ENCODE peak calls at places on chromosomes 11 and 22, in nine cellular contexts. K is PC-9, C is PC-3, E is RWPE2, O is endodermal cell, D is A549, Z is mammary epithelial cell, I is H9, W is H1. A is an unnamed sample.
A peak's percentile ranks its signal among the peaks of the same experiment; 100 is the strongest.

GRCh38 chr11:132058211-132058772 is 687.9 kb downstream of the NTM start:
- DNase-seq in C (no peak), I (no peak), W (no peak), O (peak; percentile 66), E (no peak), Z (no peak), D (no peak), K (no peak), A (no peak)

GRCh38 chr11:69598147-69598546 is 42.8 kb upstream of the CCND1 start:
- DNase-seq in K (peak; percentile 43), C (peak; percentile 37), W (peak; percentile 43), O (peak; percentile 54), D (no peak), Z (no peak), E (peak; percentile 46), I (no peak), A (no peak)

GRCh38 chr11:96328395-96329010 is 14.5 kb downstream of the MAML2 start:
- DNase-seq in D (no peak), E (no peak), I (no peak), C (peak; percentile 34), Z (peak; percentile 75), O (no peak), K (no peak), W (no peak), A (no peak)

GRCh38 chr11:69836401-69836800 is 17.2 kb upstream of the FGF3 start:
- DNase-seq in E (no peak), Z (no peak), C (no peak), O (peak; percentile 21), D (no peak), K (no peak), W (no peak), I (no peak), A (no peak)

GRCh38 chr11:95325777-95326258 is 94.8 kb upstream of the SESN3 start:
- DNase-seq in D (no peak), W (no peak), I (no peak), Z (no peak), O (no peak), K (no peak), C (no peak), E (no peak), A (no peak)

GRCh38 chr11:121225402-121225801 is 67.2 kb upstream of the SC5D start:
- DNase-seq in Z (no peak), O (no peak), C (no peak), I (no peak), K (no peak), E (no peak), D (no peak), W (no peak), A (no peak)

GRCh38 chr11:72631806-72632731 is 42.2 kb downstream of the PDE2A start:
- DNase-seq in E (no peak), I (no peak), C (peak; percentile 22), D (no peak), Z (no peak), O (no peak), K (no peak), W (no peak), A (no peak)

GRCh38 chr11:1484061-1484671 is 2.4 kb downstream of the MOB2 start:
- DNase-seq in I (no peak), E (no peak), O (no peak), C (no peak), D (no peak), K (no peak), Z (no peak), W (no peak), A (no peak)

GRCh38 chr11:10302294-10302743 is 2.6 kb upstream of the ADM start:
- DNase-seq in Z (no peak), W (no peak), O (peak; percentile 64), E (no peak), C (peak; percentile 36), K (peak; percentile 56), I (no peak), D (no peak), A (peak; percentile 78)

GRCh38 chr11:118435233-118435892 is 929 bp upstream of the KMT2A start:
- DNase-seq in K (no peak), Z (no peak), O (peak; percentile 92), W (peak; percentile 84), I (peak; percentile 93), C (peak; percentile 54), D (peak; percentile 29), E (peak; percentile 66), A (peak; percentile 44)

GRCh38 chr11:118434553-118435232 is 1.6 kb upstream of the KMT2A start:
- DNase-seq in I (peak; percentile 74), C (peak; percentile 49), W (peak; percentile 79), E (no peak), O (peak; percentile 86), K (no peak), D (no peak), Z (peak; percentile 31), A (peak; percentile 29)

GRCh38 chr11:118434123-118434552 is 2.2 kb upstream of the KMT2A start:
- DNase-seq in W (no peak), I (no peak), Z (no peak), C (no peak), O (no peak), E (no peak), K (no peak), D (no peak), A (no peak)

GRCh38 chr11:118427707-118428106 is 8.6 kb upstream of the KMT2A start:
- DNase-seq in O (no peak), I (no peak), D (no peak), C (no peak), W (no peak), K (no peak), Z (no peak), E (no peak), A (no peak)

GRCh38 chr11:118430956-118431355 is 5.3 kb upstream of the KMT2A start:
- DNase-seq in I (no peak), Z (no peak), O (no peak), C (no peak), D (no peak), E (no peak), K (no peak), W (no peak), A (no peak)
- TF ChIP-seq CTCF in I (no peak), Z (no peak), O (no peak), C (peak; percentile 33), D (no peak), E (no peak), K (no peak), W (no peak), A (no peak)

GRCh38 chr11:108679045-108679444 is 14.2 kb downstream of the DDX10 start:
- DNase-seq in E (no peak), K (peak; percentile 51), C (peak; percentile 57), W (no peak), Z (no peak), D (no peak), I (no peak), O (no peak), A (no peak)
- H3K27ac ChIP-seq in E (no peak overlapping the region), K (no peak overlapping the region), C (no peak overlapping the region), W (no peak overlapping the region), Z (no peak overlapping the region), D (no peak overlapping the region), I (no peak overlapping the region), O (no peak overlapping the region), A (no peak overlapping the region)

GRCh38 chr22:37626144-37626543 is 13.3 kb upstream of the SH3BP1 start:
- DNase-seq in K (no peak), I (no peak), E (no peak), D (no peak), C (no peak), O (no peak), Z (no peak), W (no peak), A (peak; percentile 59)

GRCh38 chr22:37627091-37627490 is 12.4 kb upstream of the SH3BP1 start:
- DNase-seq in O (no peak), W (no peak), Z (no peak), K (no peak), E (no peak), D (no peak), I (no peak), C (no peak), A (no peak)

GRCh38 chr22:37628830-37629229 is 10.6 kb upstream of the SH3BP1 start:
- DNase-seq in Z (no peak), W (no peak), C (no peak), E (no peak), I (no peak), K (no peak), O (no peak), D (no peak), A (no peak)

GRCh38 chr22:37626556-37627075 is 12.9 kb upstream of the SH3BP1 start:
- DNase-seq in C (no peak), D (no peak), K (no peak), Z (no peak), O (no peak), W (no peak), E (no peak), I (no peak), A (no peak)

DNA sequence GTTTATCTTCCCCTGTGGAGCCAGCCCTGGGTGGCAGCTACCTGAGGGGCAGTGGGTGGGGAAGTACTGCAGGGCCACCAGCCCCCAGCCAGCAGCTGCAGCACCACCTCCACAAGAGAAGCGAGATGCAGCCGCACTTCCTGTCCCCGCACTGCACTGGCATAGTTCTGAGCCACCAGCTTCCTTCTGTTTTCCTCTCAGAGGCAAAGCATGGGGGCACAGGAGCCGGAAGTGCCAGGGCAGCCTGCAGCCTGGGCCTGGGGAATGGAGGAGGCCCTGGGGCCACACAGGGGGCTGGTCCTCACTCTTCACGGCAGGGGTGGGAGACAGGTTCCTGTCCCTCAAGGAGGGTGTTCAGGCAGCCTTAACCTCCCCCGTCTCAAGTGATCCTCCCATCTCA is 11.9 kb upstream of the SH3BP1 start:
- DNase-seq in K (no peak), W (no peak), C (no peak), D (no peak), O (no peak), Z (no peak), E (no peak), I (no peak), A (no peak)
- H3K4me1 ChIP-seq in K (no peaks in the 10 kb centered on the region), W (peaks cover under 1% of the 10 kb centered on the region), C (no peaks in the 10 kb centered on the region), D (no peaks in the 10 kb centered on the region), O (no peaks in the 10 kb centered on the region), Z (no peaks in the 10 kb centered on the region), E (no peaks in the 10 kb centered on the region), I (peaks cover 2% of the 10 kb centered on the region), A (peaks cover 10% of the 10 kb centered on the region)

GRCh38 chr11:12420706-12421105 is 43.3 kb downstream of the PARVA start:
- DNase-seq in E (no peak), O (peak; percentile 19), Z (no peak), W (no peak), C (no peak), K (no peak), I (no peak), D (no peak), A (no peak)
- TF ChIP-seq CTCF in E (no peak), O (no peak), Z (no peak), W (no peak), C (no peak), K (no peak), I (no peak), D (no peak), A (no peak)

A was measured in lung.